ENCODE peak calls at places on chromosomes 1 and 21, in four cellular contexts. One of them, this sample, is unnamed.

GRCh38 chr21:43805275-43805800 is 16.0 kb downstream of the RRP1 start:
- DNase-seq in endothelial cell: no peak
- DNase-seq in PC-9: no peak
- DNase-seq in fibroblast of mammary gland: no peak
- DNase-seq in this sample: no peak

GRCh38 chr21:42463861-42464515 is 32.0 kb downstream of the RSPH1 start:
- DNase-seq in endothelial cell: peak
- DNase-seq in PC-9: no peak
- DNase-seq in fibroblast of mammary gland: peak
- DNase-seq in this sample: peak

GRCh38 chr21:41283211-41283818 is 33.3 kb upstream of the FAM3B start:
- DNase-seq in endothelial cell: peak
- DNase-seq in PC-9: peak
- DNase-seq in fibroblast of mammary gland: peak
- DNase-seq in this sample: peak

GRCh38 chr1:235823684-235824083 is 43.0 kb downstream of the LYST start:
- DNase-seq in endothelial cell: no peak
- DNase-seq in PC-9: no peak
- DNase-seq in fibroblast of mammary gland: no peak
- DNase-seq in this sample: no peak

GRCh38 chr1:61132176-61133047 is 50.1 kb downstream of the NFIA start:
- DNase-seq in endothelial cell: no peak
- DNase-seq in PC-9: no peak
- DNase-seq in fibroblast of mammary gland: no peak
- DNase-seq in this sample: no peak

GRCh38 chr1:101474039-101474665 is 237.3 kb downstream of the S1PR1 start:
- DNase-seq in endothelial cell: peak
- DNase-seq in PC-9: no peak
- DNase-seq in fibroblast of mammary gland: peak
- DNase-seq in this sample: no peak

GRCh38 chr1:156624814-156625435 is 5.7 kb downstream of the HAPLN2 start:
- DNase-seq in endothelial cell: no peak
- DNase-seq in PC-9: no peak
- DNase-seq in fibroblast of mammary gland: no peak
- DNase-seq in this sample: peak

GRCh38 chr1:36174716-36175115 is 18.8 kb downstream of the MAP7D1 start:
- DNase-seq in endothelial cell: no peak
- DNase-seq in PC-9: no peak
- DNase-seq in fibroblast of mammary gland: no peak
- DNase-seq in this sample: no peak

GRCh38 chr1:83064589-83065242 is 934.2 kb downstream of the TTLL7 start:
- DNase-seq in endothelial cell: no peak
- DNase-seq in PC-9: no peak
- DNase-seq in fibroblast of mammary gland: no peak
- DNase-seq in this sample: no peak

GRCh38 chr21:14487490-14488432 is 58.4 kb downstream of the SAMSN1 start:
- DNase-seq in endothelial cell: no peak
- DNase-seq in PC-9: no peak
- DNase-seq in fibroblast of mammary gland: no peak
- DNase-seq in this sample: no peak

GRCh38 chr1:114035304-114035700 is 56.0 kb downstream of the OLFML3 start:
- DNase-seq in endothelial cell: no peak
- DNase-seq in PC-9: no peak
- DNase-seq in fibroblast of mammary gland: no peak
- DNase-seq in this sample: no peak

GRCh38 chr1:159916240-159917051 is 8.9 kb downstream of the TAGLN2 start:
- DNase-seq in endothelial cell: no peak
- DNase-seq in PC-9: peak
- DNase-seq in fibroblast of mammary gland: peak
- DNase-seq in this sample: no peak

GRCh38 chr1:24967555-24967954 is 37.5 kb upstream of the RUNX3 start:
- DNase-seq in endothelial cell: no peak
- DNase-seq in PC-9: no peak
- DNase-seq in fibroblast of mammary gland: no peak
- DNase-seq in this sample: no peak

GRCh38 chr1:165753934-165754333 is 14.7 kb downstream of the TMCO1 start:
- DNase-seq in endothelial cell: no peak
- DNase-seq in PC-9: no peak
- DNase-seq in fibroblast of mammary gland: no peak
- DNase-seq in this sample: no peak

GRCh38 chr1:241997401-241997800 is 1.5 kb downstream of the MAP1LC3C start:
- DNase-seq in endothelial cell: no peak
- DNase-seq in PC-9: no peak
- DNase-seq in fibroblast of mammary gland: peak
- DNase-seq in this sample: no peak

GRCh38 chr1:12143631-12144155 is 23.1 kb upstream of the TNFRSF1B start:
- DNase-seq in endothelial cell: no peak
- DNase-seq in PC-9: peak
- DNase-seq in fibroblast of mammary gland: peak
- DNase-seq in this sample: no peak

GRCh38 chr1:3119748-3120524 is 50.9 kb downstream of the PRDM16 start:
- DNase-seq in endothelial cell: no peak
- DNase-seq in PC-9: no peak
- DNase-seq in fibroblast of mammary gland: no peak
- DNase-seq in this sample: no peak

GRCh38 chr1:176931526-176931925 is 233.0 kb downstream of the ASTN1 start:
- DNase-seq in endothelial cell: no peak
- DNase-seq in PC-9: no peak
- DNase-seq in fibroblast of mammary gland: no peak
- DNase-seq in this sample: no peak

GRCh38 chr1:93239862-93240261 is 59.3 kb downstream of the CCDC18 start:
- DNase-seq in endothelial cell: no peak
- DNase-seq in PC-9: no peak
- DNase-seq in fibroblast of mammary gland: no peak
- DNase-seq in this sample: no peak

GRCh38 chr1:187985897-187986654 is 1157.3 kb downstream of the PLA2G4A start:
- DNase-seq in endothelial cell: no peak
- DNase-seq in PC-9: no peak
- DNase-seq in fibroblast of mammary gland: no peak
- DNase-seq in this sample: no peak

GRCh38 chr21:39313457-39314154 is at the start of gene BRWD1:
- DNase-seq in endothelial cell: peak
- DNase-seq in PC-9: peak
- DNase-seq in fibroblast of mammary gland: peak
- DNase-seq in this sample: peak

GRCh38 chr1:79899914-79900313 is 893.4 kb upstream of the ADGRL4 start:
- DNase-seq in endothelial cell: no peak
- DNase-seq in PC-9: no peak
- DNase-seq in fibroblast of mammary gland: peak
- DNase-seq in this sample: no peak

GRCh38 chr1:156083800-156084790 is 1.8 kb upstream of the MEX3A start:
- DNase-seq in endothelial cell: no peak
- DNase-seq in PC-9: no peak
- DNase-seq in fibroblast of mammary gland: no peak
- DNase-seq in this sample: no peak

DNA sequence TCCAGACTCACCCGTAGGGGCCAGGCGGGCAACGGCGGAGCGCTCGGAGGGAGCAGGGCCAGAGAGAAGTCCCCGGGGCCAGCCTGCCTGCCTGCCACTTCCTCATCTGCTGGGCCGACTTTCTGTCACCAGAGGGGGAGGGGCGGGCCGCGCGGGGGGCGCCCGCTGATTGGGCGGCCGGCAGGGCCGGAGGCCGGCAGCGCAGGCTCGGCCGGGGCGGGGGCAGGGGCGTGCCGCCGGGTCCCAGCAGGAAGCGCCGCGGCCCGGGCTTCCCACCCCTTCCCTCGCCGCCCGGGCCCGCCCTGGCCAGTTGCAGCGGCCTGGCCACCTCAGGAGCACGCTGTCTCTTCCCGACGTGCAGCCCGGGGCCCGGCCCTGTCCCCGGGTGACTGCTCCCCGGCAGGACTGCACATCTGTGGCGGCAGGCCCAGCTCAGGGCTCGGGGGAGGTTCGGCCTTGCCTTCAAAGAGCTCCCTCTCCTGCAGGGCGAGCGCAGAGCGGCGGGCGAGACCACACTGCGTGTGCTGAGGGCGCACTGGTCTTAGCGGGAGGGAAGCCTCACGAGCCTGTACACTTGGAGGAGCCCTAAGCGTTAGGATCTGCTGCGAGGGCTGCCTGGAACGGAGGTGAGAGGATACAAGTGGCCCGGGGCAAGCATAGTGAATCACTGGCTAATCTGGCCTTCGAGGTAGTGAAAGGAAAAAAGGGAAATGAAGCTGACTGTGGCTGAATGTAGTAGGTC is at the start of gene ELOVL1:
- DNase-seq in endothelial cell: peak
- DNase-seq in PC-9: peak
- DNase-seq in fibroblast of mammary gland: peak
- DNase-seq in this sample: peak
- TF ChIP-seq CTCF in endothelial cell: no peak
- TF ChIP-seq CTCF in PC-9: peak
- TF ChIP-seq CTCF in fibroblast of mammary gland: peak
- TF ChIP-seq CTCF in this sample: no peak

DNA sequence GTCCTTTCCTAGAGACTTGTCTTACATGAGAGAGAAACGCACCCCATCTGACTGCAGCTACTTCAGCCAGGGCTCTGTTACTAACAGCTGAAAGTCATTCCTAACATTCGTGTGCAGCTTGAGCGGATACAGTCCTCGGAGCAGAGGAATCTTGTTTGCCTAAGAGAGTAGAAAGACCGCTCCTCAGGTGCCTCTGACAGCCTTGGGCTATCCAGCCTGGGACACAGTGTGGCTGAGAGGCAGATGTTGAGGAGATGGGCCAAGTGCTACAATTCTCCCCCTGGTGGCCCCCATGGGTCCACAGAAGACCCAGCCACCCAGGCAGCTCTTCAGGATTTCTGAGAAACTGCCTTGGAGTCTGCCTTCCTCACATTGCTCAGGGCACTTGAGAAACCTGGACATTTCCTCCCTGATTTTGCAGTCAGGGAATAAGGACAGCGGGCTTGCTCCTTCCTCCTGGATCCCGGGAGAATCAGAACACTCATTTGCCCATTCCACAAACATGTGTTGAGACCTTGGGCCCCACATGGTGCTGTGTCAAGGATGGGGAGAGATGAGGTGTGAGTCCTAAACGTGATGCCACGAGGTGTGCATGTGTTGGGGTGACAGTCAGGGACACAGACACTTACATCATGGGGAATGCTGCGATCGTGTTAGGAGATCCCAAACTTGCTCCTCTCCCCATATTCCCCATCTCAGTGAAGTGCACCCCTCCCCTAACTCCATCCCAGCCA is 13.1 kb downstream of the TRIM62 start:
- DNase-seq in endothelial cell: no peak
- DNase-seq in PC-9: no peak
- DNase-seq in fibroblast of mammary gland: no peak
- DNase-seq in this sample: no peak
- TF ChIP-seq CTCF in endothelial cell: no peak
- TF ChIP-seq CTCF in PC-9: no peak
- TF ChIP-seq CTCF in fibroblast of mammary gland: no peak
- TF ChIP-seq CTCF in this sample: no peak

DNA sequence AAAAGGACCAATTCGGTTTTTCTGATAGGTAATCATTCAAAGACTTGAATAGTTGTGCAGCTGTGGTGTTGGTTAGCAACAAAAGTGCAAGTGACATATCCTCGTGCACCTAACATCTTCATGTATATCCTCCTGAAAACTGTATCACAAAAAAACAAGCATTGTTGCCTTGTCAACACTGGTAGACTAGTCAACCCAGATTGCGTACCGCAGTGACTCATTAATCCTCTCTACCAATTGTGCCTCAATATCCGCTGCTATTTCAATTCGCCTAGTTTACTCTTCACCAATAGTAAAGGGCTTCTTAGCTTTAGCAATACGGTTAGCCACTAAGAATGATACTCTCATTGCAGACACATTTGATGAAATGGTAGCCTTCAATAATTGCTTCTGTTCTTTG is 3.5 kb downstream of the HHAT start:
- DNase-seq in endothelial cell: no peak
- DNase-seq in PC-9: no peak
- DNase-seq in fibroblast of mammary gland: no peak
- DNase-seq in this sample: no peak
- TF ChIP-seq CTCF in endothelial cell: no peak
- TF ChIP-seq CTCF in PC-9: no peak
- TF ChIP-seq CTCF in fibroblast of mammary gland: no peak
- TF ChIP-seq CTCF in this sample: no peak

GRCh38 chr1:203166192-203166940 is 9.3 kb downstream of the MYBPH start:
- DNase-seq in endothelial cell: no peak
- DNase-seq in PC-9: no peak
- DNase-seq in fibroblast of mammary gland: no peak
- DNase-seq in this sample: no peak
- TF ChIP-seq CTCF in endothelial cell: no peak
- TF ChIP-seq CTCF in PC-9: no peak
- TF ChIP-seq CTCF in fibroblast of mammary gland: no peak
- TF ChIP-seq CTCF in this sample: no peak

GRCh38 chr1:47190807-47191206 is 971 bp upstream of the PDZK1IP1 start:
- DNase-seq in endothelial cell: peak
- DNase-seq in PC-9: no peak
- DNase-seq in fibroblast of mammary gland: no peak
- DNase-seq in this sample: no peak

GRCh38 chr1:47194314-47194713 is 4.5 kb upstream of the PDZK1IP1 start:
- DNase-seq in endothelial cell: no peak
- DNase-seq in PC-9: no peak
- DNase-seq in fibroblast of mammary gland: no peak
- DNase-seq in this sample: no peak

GRCh38 chr1:47191940-47192457 is 2.2 kb upstream of the PDZK1IP1 start:
- DNase-seq in endothelial cell: no peak
- DNase-seq in PC-9: no peak
- DNase-seq in fibroblast of mammary gland: no peak
- DNase-seq in this sample: no peak

GRCh38 chr1:47189844-47190562 is at the start of gene PDZK1IP1:
- DNase-seq in endothelial cell: no peak
- DNase-seq in PC-9: no peak
- DNase-seq in fibroblast of mammary gland: peak
- DNase-seq in this sample: no peak

GRCh38 chr1:47192458-47193384 is 2.9 kb upstream of the PDZK1IP1 start:
- DNase-seq in endothelial cell: peak
- DNase-seq in PC-9: peak
- DNase-seq in fibroblast of mammary gland: peak
- DNase-seq in this sample: peak
- TF ChIP-seq CTCF in endothelial cell: peak
- TF ChIP-seq CTCF in PC-9: peak
- TF ChIP-seq CTCF in fibroblast of mammary gland: peak
- TF ChIP-seq CTCF in this sample: peak